ENCODE peak calls at places on chromosomes 1 and 21, in four cellular contexts. A, Y, L and Q are unnamed samples.

GRCh38 chr1:211908951-211909350 is 78.4 kb upstream of the LPGAT1 start:
- DNase-seq in L (no peak), A (no peak), Y (no peak), Q (no peak)

GRCh38 chr1:173914366-173914871 is 2.7 kb downstream of the SERPINC1 start:
- DNase-seq in A (peak), Y (no peak), L (peak), Q (no peak)

GRCh38 chr1:9207086-9207485 is 27.5 kb upstream of the H6PD start:
- DNase-seq in L (peak), A (no peak), Y (no peak), Q (peak)

GRCh38 chr1:56190975-56191768 is 388.2 kb downstream of the PLPP3 start:
- DNase-seq in A (no peak), Y (no peak), L (peak), Q (peak)

GRCh38 chr1:172119184-172119583 is 277.9 kb downstream of the DNM3 start:
- DNase-seq in L (no peak), A (no peak), Y (no peak), Q (no peak)

GRCh38 chr1:231121533-231121932 is 40.3 kb upstream of the TRIM67 start:
- DNase-seq in L (no peak), A (no peak), Y (no peak), Q (no peak)

GRCh38 chr1:167623951-167624350 is 6.1 kb upstream of the RCSD1 start:
- DNase-seq in L (no peak), A (no peak), Y (no peak), Q (no peak)

GRCh38 chr1:91755888-91756287 is 130.1 kb downstream of the TGFBR3 start:
- DNase-seq in L (no peak), A (no peak), Y (no peak), Q (no peak)

GRCh38 chr1:236677641-236678235 is 8.6 kb upstream of the ACTN2 start:
- DNase-seq in Y (no peak), L (no peak), A (no peak), Q (no peak)

GRCh38 chr1:212482352-212483153 is 49.8 kb downstream of the NENF start:
- DNase-seq in L (peak), A (no peak), Y (no peak), Q (peak)

GRCh38 chr1:75730432-75730831 is 5.9 kb downstream of the ACADM start:
- DNase-seq in A (no peak), Y (no peak), L (no peak), Q (no peak)

GRCh38 chr1:63304410-63304809 is 18.0 kb upstream of the FOXD3 start:
- DNase-seq in A (no peak), L (no peak), Y (no peak), Q (no peak)

DNA sequence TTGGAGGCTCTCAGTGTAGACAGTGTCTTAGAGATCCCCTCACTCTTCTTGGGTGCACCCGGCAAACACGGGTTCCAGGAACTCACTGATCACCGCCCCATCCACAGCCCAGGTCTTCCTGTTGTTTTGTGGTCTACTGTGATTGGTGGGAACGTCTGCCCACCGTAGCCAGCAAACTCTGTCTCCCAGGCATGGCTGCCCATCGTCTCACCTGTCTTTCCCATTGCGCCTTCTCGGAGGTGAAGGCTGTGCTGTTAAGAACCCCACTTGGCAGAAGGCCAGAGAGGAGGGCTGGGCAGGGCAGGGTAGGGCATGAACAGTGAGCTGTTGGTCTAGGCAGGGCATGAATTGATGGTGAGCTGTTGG is 14.1 kb upstream of the KCNA2 start:
- DNase-seq in Y (no peak), A (no peak), L (no peak), Q (no peak)
- H3K4me3 ChIP-seq in Y (no peak), A (no peak), L (no peak), Q (no peak)

GRCh38 chr1:117675907-117676430 is 70.1 kb downstream of the TENT5C start:
- DNase-seq in Y (no peak), A (peak), L (no peak), Q (no peak)
- H3K4me3 ChIP-seq in Y (no peak), A (no peak), L (no peak), Q (no peak)

DNA sequence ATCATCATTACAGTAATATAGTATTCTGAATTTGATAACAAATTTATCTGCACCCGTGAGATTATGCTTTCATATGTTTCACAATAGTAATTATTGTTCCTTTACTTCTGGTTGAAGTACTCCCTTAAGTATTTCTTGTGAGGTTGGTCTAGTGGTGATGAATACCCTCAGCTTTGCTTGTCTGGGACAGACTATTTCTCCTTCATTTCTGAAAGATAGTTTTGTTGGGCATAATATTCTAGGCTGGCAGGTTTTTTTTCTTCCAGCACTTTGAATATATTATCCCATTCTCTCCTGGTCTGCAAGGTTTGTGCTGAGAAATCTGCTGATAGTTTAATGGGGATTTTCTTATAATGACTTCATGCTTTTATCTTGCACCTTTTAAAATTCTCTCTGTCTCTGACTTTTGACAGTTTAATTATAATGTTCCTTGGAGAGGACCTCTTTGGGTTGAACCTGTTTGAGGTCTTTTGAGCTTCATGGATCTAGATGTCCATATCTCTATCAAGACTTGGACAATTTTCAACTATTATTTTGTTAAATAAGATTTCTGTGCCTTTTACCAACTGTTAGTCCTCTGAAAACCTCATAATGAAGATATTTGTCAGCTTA is 371.5 kb upstream of the VAMP3 start:
- DNase-seq in Y (no peak), A (no peak), L (no peak), Q (no peak)
- H3K4me3 ChIP-seq in Y (no peak), A (no peak), L (no peak), Q (no peak)

DNA sequence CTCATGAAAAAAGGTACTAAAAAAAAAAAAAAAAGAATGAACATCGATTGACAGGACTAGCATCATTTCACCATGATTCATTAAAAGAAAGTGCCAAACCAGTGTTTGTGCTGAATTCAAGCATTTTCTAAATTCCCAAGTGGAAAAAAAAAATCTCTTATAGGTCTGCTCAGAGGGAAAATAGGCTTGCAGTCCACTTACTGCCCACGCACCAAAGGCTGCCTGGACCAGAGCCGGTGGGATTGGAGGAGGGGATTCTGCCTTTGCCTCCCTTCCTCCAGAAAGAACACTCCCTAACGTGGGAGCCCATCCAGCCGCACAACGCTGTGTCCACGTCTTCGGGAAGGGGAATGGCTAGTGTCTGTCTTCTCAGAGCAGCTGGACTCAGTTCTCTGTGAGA is 5.5 kb upstream of the TRAPPC10 start:
- DNase-seq in A (peak), L (peak), Y (peak), Q (no peak)
- H3K4me3 ChIP-seq in A (no peak), L (no peak), Y (no peak), Q (no peak)